ENCODE peak calls at places on chromosomes 13 and 19, in eight cellular contexts. X is T-helper 17 cell; N is posterior cingulate gyrus; D is cardiac fibroblast; S is stimulated activated CD4-positive, alpha-beta T cell treated with anti-CD3 and anti-CD28 coated beads, Interleukin-2, amount 100 ng/mL, for 48 hours; T is nephron progenitor cell; J is body of pancreas; M is activated CD4-positive, alpha-beta T cell treated with anti-CD3 and anti-CD28 coated beads, Interleukin-2, amount 50 U/mL, for 48 hours. G is an unnamed sample.
A peak's percentile ranks its signal among the peaks of the same experiment; 100 is the strongest.

GRCh38 chr19:46624958-46625661 is at the start of gene PTGIR:
- DNase-seq in X (no peak), N (peak; percentile 51), D (peak; percentile 91), S (no peak), T (no peak), J (peak; percentile 54), M (peak; percentile 76), G (no peak)

GRCh38 chr13:52399037-52399436 is 6.9 kb downstream of the THSD1 start:
- DNase-seq in X (no peak), N (no peak), D (no peak), S (no peak), T (no peak), J (no peak), M (no peak), G (no peak)

GRCh38 chr13:19782049-19782726 is 557 bp downstream of the PSPC1 start:
- DNase-seq in X (peak; percentile 34), N (peak; percentile 92), D (peak; percentile 63), S (peak; percentile 44), T (peak; percentile 60), J (peak; percentile 59), M (peak; percentile 66), G (peak; percentile 77)

GRCh38 chr13:40116008-40116407 is 460.5 kb downstream of the COG6 start:
- DNase-seq in X (no peak), N (no peak), D (peak; percentile 97), S (peak; percentile 18), T (no peak), J (peak; percentile 86), M (peak; percentile 61), G (no peak)

GRCh38 chr13:25151626-25152025 is 20.5 kb downstream of the AMER2 start:
- DNase-seq in X (no peak), N (no peak), D (no peak), S (no peak), T (no peak), J (no peak), M (no peak), G (no peak)

GRCh38 chr19:9149976-9150375 is 9.8 kb downstream of the ZNF317 start:
- DNase-seq in X (no peak), N (no peak), D (no peak), S (no peak), T (no peak), J (no peak), M (no peak), G (no peak)

GRCh38 chr19:56156768-56157167 is 15.7 kb downstream of the ZNF444 start:
- DNase-seq in X (no peak), N (no peak), D (no peak), S (no peak), T (no peak), J (peak; percentile 45), M (no peak), G (no peak)

GRCh38 chr13:28049215-28049614 is 51.2 kb downstream of the FLT3 start:
- DNase-seq in X (no peak), N (no peak), D (no peak), S (no peak), T (no peak), J (no peak), M (no peak), G (no peak)

GRCh38 chr13:36998624-36999041 is 507 bp downstream of the ALG5 start:
- DNase-seq in X (no peak), N (no peak), D (no peak), S (peak; percentile 4), T (peak; percentile 44), J (peak; percentile 24), M (peak; percentile 29), G (no peak)

GRCh38 chr19:17671906-17672305 is 16.2 kb downstream of the UNC13A start:
- DNase-seq in X (no peak), N (no peak), D (peak; percentile 43), S (peak; percentile 23), T (no peak), J (no peak), M (peak; percentile 45), G (no peak)

GRCh38 chr19:43806848-43807247 is 4.6 kb upstream of the LYPD5 start:
- DNase-seq in X (no peak), N (no peak), D (no peak), S (no peak), T (no peak), J (no peak), M (no peak), G (no peak)

GRCh38 chr19:347946-348861 is 3.6 kb upstream of the MIER2 start:
- DNase-seq in X (no peak), N (no peak), D (peak; percentile 7), S (no peak), T (no peak), J (no peak), M (no peak), G (no peak)

GRCh38 chr13:65592757-65593156 is 1637.4 kb downstream of the PCDH9 start:
- DNase-seq in X (no peak), N (no peak), D (peak; percentile 58), S (no peak), T (no peak), J (no peak), M (no peak), G (no peak)

GRCh38 chr19:9622531-9622930 is 1.5 kb upstream of the ZNF561 start:
- DNase-seq in X (no peak), N (no peak), D (no peak), S (no peak), T (no peak), J (no peak), M (no peak), G (no peak)

GRCh38 chr19:56111601-56112312 is 9.3 kb downstream of the ZNF787 start:
- DNase-seq in X (peak; percentile 32), N (peak; percentile 93), D (no peak), S (no peak), T (no peak), J (peak; percentile 58), M (peak; percentile 46), G (no peak)

GRCh38 chr13:48302920-48303330 is 626 bp upstream of the RB1 start:
- DNase-seq in X (no peak), N (no peak), D (no peak), S (no peak), T (no peak), J (no peak), M (no peak), G (no peak)

GRCh38 chr13:96214804-96215445 is 125.0 kb downstream of the HS6ST3 start:
- DNase-seq in X (no peak), N (no peak), D (no peak), S (no peak), T (no peak), J (no peak), M (no peak), G (no peak)

GRCh38 chr19:30647891-30648290 is 275.7 kb downstream of the ZNF536 start:
- DNase-seq in X (no peak), N (no peak), D (no peak), S (no peak), T (no peak), J (no peak), M (no peak), G (no peak)

GRCh38 chr19:50300814-50301606 is 28.2 kb downstream of the KCNC3 start:
- DNase-seq in X (no peak), N (no peak), D (peak; percentile 62), S (no peak), T (no peak), J (no peak), M (peak; percentile 35), G (no peak)

GRCh38 chr19:7554990-7555864 is 19.7 kb downstream of the PNPLA6 start:
- DNase-seq in X (no peak), N (no peak), D (no peak), S (peak; percentile 33), T (peak; percentile 56), J (no peak), M (peak; percentile 38), G (no peak)

GRCh38 chr13:105428816-105429215 is 1106.6 kb downstream of the EFNB2 start:
- DNase-seq in X (no peak), N (no peak), D (peak; percentile 4), S (no peak), T (no peak), J (no peak), M (no peak), G (no peak)

GRCh38 chr13:113862766-113863510 is 938 bp downstream of the GAS6 start:
- DNase-seq in X (no peak), N (no peak), D (peak; percentile 31), S (no peak), T (peak; percentile 53), J (peak; percentile 60), M (peak; percentile 26), G (no peak)

GRCh38 chr19:1041272-1041834 is 1.4 kb downstream of the ABCA7 start:
- DNase-seq in X (no peak), N (no peak), D (no peak), S (no peak), T (no peak), J (no peak), M (no peak), G (no peak)

GRCh38 chr13:111183959-111184684 is 69.0 kb downstream of the ARHGEF7 start:
- DNase-seq in X (no peak), N (no peak), D (no peak), S (no peak), T (no peak), J (no peak), M (no peak), G (no peak)

GRCh38 chr13:111937763-111938375 is 129.1 kb upstream of the SOX1 start:
- DNase-seq in X (no peak), N (no peak), D (no peak), S (no peak), T (no peak), J (peak; percentile 0), M (no peak), G (no peak)

GRCh38 chr13:113458218-113459065 is 5.2 kb upstream of the ADPRHL1 start:
- DNase-seq in X (no peak), N (no peak), D (peak; percentile 29), S (no peak), T (peak; percentile 46), J (no peak), M (no peak), G (no peak)

GRCh38 chr19:19633711-19634515 is 5.9 kb upstream of the LPAR2 start:
- DNase-seq in X (no peak), N (no peak), D (no peak), S (no peak), T (no peak), J (no peak), M (no peak), G (no peak)

GRCh38 chr13:51500687-51501086 is 47.9 kb upstream of the INTS6 start:
- DNase-seq in X (no peak), N (no peak), D (peak; percentile 41), S (no peak), T (no peak), J (no peak), M (no peak), G (no peak)

GRCh38 chr13:32585625-32586021 is 629 bp upstream of the PDS5B start:
- DNase-seq in X (no peak), N (no peak), D (no peak), S (no peak), T (peak; percentile 16), J (peak; percentile 13), M (peak; percentile 7), G (no peak)

GRCh38 chr13:73913043-73913740 is 221.0 kb downstream of the KLF12 start:
- DNase-seq in X (no peak), N (no peak), D (peak; percentile 56), S (no peak), T (no peak), J (no peak), M (no peak), G (no peak)

GRCh38 chr13:59680429-59681024 is 483.2 kb downstream of the DIAPH3 start:
- DNase-seq in X (no peak), N (no peak), D (peak; percentile 45), S (no peak), T (no peak), J (no peak), M (no peak), G (no peak)

GRCh38 chr19:23916991-23917390 is 2.3 kb downstream of the ZNF726 start:
- DNase-seq in X (no peak), N (no peak), D (no peak), S (no peak), T (no peak), J (no peak), M (no peak), G (no peak)

GRCh38 chr19:19053508-19054314 is 10.1 kb upstream of the SLC25A42 start:
- DNase-seq in X (peak; percentile 55), N (peak; percentile 92), D (peak; percentile 68), S (peak; percentile 53), T (peak; percentile 84), J (peak; percentile 65), M (peak; percentile 60), G (peak; percentile 3)

GRCh38 chr19:1079566-1080111 is 12.7 kb downstream of the ARHGAP45 start:
- DNase-seq in X (no peak), N (no peak), D (no peak), S (peak; percentile 64), T (no peak), J (no peak), M (peak; percentile 86), G (no peak)

G was measured in amygdala.